ENCODE peak calls at places on chromosomes 4 and X, in four cellular contexts. V is HepG2, I is GM12878, A is K562. J is an unnamed sample.

GRCh38 chr4:156109943-156110925 is 156.6 kb upstream of the CTSO start:
- DNase-seq in V (no peak), I (no peak), A (no peak), J (peak; percentile 54)

GRCh38 chr4:53852343-53852742 is 212.1 kb downstream of the CHIC2 start:
- DNase-seq in V (no peak), I (no peak), A (no peak), J (no peak)

GRCh38 chr4:87819281-87819919 is 13.4 kb upstream of the MEPE start:
- DNase-seq in V (peak; percentile 9), I (no peak), A (peak; percentile 29), J (no peak)

GRCh38 chr4:83219344-83219990 is 65.1 kb downstream of the COQ2 start:
- DNase-seq in V (no peak), I (peak; percentile 77), A (no peak), J (no peak)

GRCh38 chr4:135941671-135942070 is 1590.6 kb downstream of the PCDH18 start:
- DNase-seq in V (no peak), I (no peak), A (no peak), J (no peak)

GRCh38 chrX:114050075-114050796 is 533.6 kb upstream of the HTR2C start:
- DNase-seq in V (no peak), I (no peak), A (no peak), J (no peak)

GRCh38 chrX:123085311-123085940 is 98.7 kb upstream of the GRIA3 start:
- DNase-seq in V (peak; percentile 75), I (no peak), A (no peak), J (no peak)

GRCh38 chr4:79288185-79288584 is 37.7 kb downstream of the NAA11 start:
- DNase-seq in V (no peak), I (no peak), A (no peak), J (no peak)

GRCh38 chr4:187236491-187236890 is 512.8 kb upstream of the FAT1 start:
- DNase-seq in V (no peak), I (no peak), A (no peak), J (peak; percentile 9)

GRCh38 chr4:52863324-52863723 is 1.2 kb downstream of the RASL11B start:
- DNase-seq in V (no peak), I (no peak), A (no peak), J (no peak)

GRCh38 chr4:46274717-46275116 is 115.2 kb downstream of the GABRA2 start:
- DNase-seq in V (peak; percentile 2), I (no peak), A (no peak), J (peak; percentile 10)

GRCh38 chr4:155405059-155405458 is 28.3 kb upstream of the MAP9 start:
- DNase-seq in V (no peak), I (no peak), A (no peak), J (no peak)

GRCh38 chrX:41085883-41086626 is 810 bp downstream of the USP9X start:
- DNase-seq in V (peak; percentile 30), I (no peak), A (no peak), J (peak; percentile 21)

GRCh38 chr4:16197842-16198241 is 28.4 kb downstream of the TAPT1 start:
- DNase-seq in V (no peak), I (no peak), A (no peak), J (peak; percentile 3)

GRCh38 chr4:155241664-155242063 is 33.2 kb downstream of the NPY2R start:
- DNase-seq in V (no peak), I (no peak), A (no peak), J (no peak)

GRCh38 chr4:47801481-47802002 is 36.3 kb downstream of the CORIN start:
- DNase-seq in V (no peak), I (no peak), A (no peak), J (no peak)

GRCh38 chr4:144421839-144422565 is 224.0 kb upstream of the HHIP start:
- DNase-seq in V (no peak), I (no peak), A (no peak), J (no peak)

GRCh38 chr4:6781113-6781512 is 1.4 kb upstream of the KIAA0232 start:
- DNase-seq in V (no peak), I (no peak), A (no peak), J (no peak)

GRCh38 chrX:141468940-141469339 is 115.6 kb downstream of the SPANXA1 start:
- DNase-seq in V (no peak), I (no peak), A (no peak), J (no peak)

GRCh38 chr4:113478032-113478431 is 283.5 kb downstream of the CAMK2D start:
- DNase-seq in V (no peak), I (no peak), A (no peak), J (no peak)

GRCh38 chr4:135194477-135194876 is 992.9 kb upstream of the PABPC4L start:
- DNase-seq in V (no peak), I (no peak), A (no peak), J (no peak)

GRCh38 chrX:150227321-150227860 is 135.7 kb upstream of the MAMLD1 start:
- DNase-seq in V (no peak), I (no peak), A (no peak), J (no peak)

GRCh38 chr4:181835348-181835747 is 407.9 kb upstream of the TENM3 start:
- DNase-seq in V (no peak), I (no peak), A (no peak), J (no peak)

GRCh38 chr4:144356941-144357381 is 216.4 kb upstream of the GYPA start:
- DNase-seq in V (no peak), I (no peak), A (no peak), J (no peak)

GRCh38 chrX:10017866-10018265 is 50.7 kb downstream of the CLDN34 start:
- DNase-seq in V (peak; percentile 81), I (no peak), A (no peak), J (peak; percentile 87)

GRCh38 chr4:53997901-53998300 is 66.5 kb downstream of the CHIC2 start:
- DNase-seq in V (no peak), I (no peak), A (no peak), J (peak; percentile 31)

GRCh38 chr4:80142396-80143304 is 54.7 kb upstream of the PRDM8 start:
- DNase-seq in V (no peak), I (no peak), A (no peak), J (no peak)

GRCh38 chrX:111854778-111855490 is 21.0 kb upstream of the TRPC5OS start:
- DNase-seq in V (no peak), I (no peak), A (no peak), J (no peak)

DNA sequence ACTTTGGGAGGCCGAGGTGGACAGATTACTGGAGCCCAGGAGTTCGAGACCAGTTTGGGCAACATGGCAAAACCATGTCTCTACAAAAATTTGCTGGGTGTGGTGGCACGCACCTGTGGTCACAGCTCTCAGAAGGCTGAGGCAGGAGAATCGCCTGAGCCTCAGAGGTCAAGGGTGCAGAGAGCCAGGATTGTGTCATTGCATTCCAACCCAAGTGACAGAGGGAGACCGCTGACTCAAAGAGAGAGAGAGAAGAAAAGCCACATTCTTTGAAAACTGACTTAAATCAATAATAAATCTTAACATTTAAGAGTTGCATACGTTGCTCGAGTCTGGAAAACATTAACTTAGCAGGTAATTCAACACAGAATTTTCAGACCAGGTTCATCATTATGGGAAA is 68.5 kb upstream of the RBPJ start:
- DNase-seq in V (peak; percentile 78), I (peak; percentile 27), A (no peak), J (no peak)
- TF ChIP-seq JUND in V (no peak), I (no peak), A (no peak), J (no peak)

DNA sequence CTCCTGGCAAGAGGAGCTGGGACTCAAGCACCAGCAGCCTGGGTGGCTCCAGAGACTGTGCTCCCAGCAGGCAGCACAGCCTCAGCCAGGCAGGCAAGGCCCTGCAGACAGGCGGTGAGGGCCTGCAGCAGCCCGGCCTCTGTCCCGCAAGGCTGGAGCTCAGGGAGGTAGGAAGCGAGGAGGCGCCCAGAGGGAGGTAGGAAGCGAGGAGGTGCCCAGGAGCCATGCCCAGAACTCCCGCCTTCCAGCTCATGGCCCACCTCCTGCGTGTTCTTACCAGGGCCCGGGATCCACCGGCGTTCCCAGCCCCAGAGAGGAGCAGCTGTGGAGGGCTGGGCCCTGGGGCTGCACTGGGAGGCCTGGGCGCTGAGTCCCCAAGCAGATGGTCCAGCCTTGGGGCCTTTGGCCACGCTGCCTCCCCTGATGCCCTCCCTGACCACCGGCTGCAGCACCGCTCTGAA is 133.1 kb downstream of the HMX1 start:
- DNase-seq in V (no peak), I (no peak), A (no peak), J (no peak)
- TF ChIP-seq JUND in V (no peak), I (no peak), A (no peak), J (no peak)

GRCh38 chr4:150385606-150386005 is 196.3 kb upstream of the MAB21L2 start:
- DNase-seq in V (no peak), I (no peak), A (no peak), J (no peak)
- TF ChIP-seq JUND in V (no peak), I (no peak), A (no peak), J (no peak)

DNA sequence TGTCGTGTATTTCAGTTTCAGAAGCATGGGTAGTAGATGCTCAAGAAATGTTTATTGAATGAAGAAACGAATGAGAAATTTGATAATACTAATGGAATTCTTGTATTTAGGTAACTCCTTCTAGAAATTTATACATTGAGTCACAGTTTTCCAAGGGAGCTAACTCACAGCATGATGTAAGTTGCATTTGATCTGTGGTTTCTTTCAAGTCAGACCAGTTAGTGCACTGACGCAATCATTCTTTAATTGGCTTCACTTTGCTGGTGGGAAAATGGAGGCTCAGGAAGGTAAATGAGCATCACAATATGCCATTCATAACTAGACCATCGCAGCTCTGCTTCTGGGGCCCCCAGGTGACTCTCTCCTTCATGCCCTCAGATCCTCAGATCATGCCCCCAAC is 17.3 kb upstream of the CWH43 start:
- DNase-seq in V (no peak), I (no peak), A (no peak), J (peak; percentile 58)
- TF ChIP-seq JUND in V (no peak), I (no peak), A (no peak), J (no peak)

DNA sequence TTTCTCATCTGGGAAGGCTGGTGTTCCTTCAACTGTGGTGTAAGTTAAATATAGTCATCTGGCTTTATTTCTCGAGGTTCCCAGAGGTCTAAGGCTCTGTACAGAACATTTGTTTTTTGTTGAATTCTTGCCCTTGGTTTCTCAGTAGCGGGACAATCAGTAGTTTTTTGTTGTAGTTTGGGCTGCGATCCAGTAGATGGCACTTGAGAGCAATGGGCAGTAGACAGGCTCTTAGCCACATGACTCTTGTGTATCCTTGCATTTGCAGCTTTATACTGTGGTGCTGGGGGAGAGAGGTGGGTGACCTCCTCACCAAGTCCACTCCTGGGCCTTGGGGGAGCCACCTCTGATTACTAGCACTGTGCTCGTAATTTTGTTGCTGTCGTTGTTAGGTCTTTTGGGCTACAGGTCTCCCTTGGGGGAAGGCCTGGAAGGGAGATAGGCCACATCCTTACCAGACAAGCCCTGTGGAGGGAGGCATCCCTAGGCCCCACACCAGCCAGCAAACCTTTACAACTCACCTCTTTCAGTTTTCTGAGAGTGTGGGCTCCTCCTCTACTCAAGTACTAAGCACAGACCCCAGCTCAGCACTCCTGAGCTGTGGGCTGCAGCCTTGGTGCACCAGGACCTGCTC is 8.1 kb downstream of the ETDB start:
- DNase-seq in V (no peak), I (no peak), A (peak; percentile 22), J (no peak)
- TF ChIP-seq JUND in V (no peak), I (no peak), A (no peak), J (no peak)

GRCh38 chr4:91826186-91826585 is 477.6 kb upstream of the GRID2 start:
- DNase-seq in V (no peak), I (no peak), A (no peak), J (no peak)
- TF ChIP-seq JUND in V (no peak), I (no peak), A (no peak), J (peak; percentile 15)

GRCh38 chr4:86717651-86718050 is 123.5 kb downstream of the PTPN13 start:
- DNase-seq in V (no peak), I (no peak), A (no peak), J (no peak)
- TF ChIP-seq JUND in V (no peak), I (no peak), A (no peak), J (no peak)